ENCODE peak calls at places on chromosomes 13 and 19, in nine cellular contexts. W is ecto neural progenitor cell, Z is AG09309, R is osteoblast, O is thyroid gland, E is HT1080, T is fibroblast of gingiva, Q is COLO829, V is upper lobe of right lung. B is an unnamed sample.

GRCh38 chr19:11405846-11406643 is 13.1 kb downstream of the RGL3 start:
- DNase-seq in W (peak), Z (no peak), R (peak), O (no peak), E (no peak), T (no peak), Q (no peak), V (no peak), B (peak)

GRCh38 chr13:25169951-25170553 is 2.0 kb downstream of the AMER2 start:
- DNase-seq in W (no peak), Z (no peak), R (no peak), O (no peak), E (no peak), T (no peak), Q (no peak), V (no peak), B (no peak)

GRCh38 chr19:44824758-44825157 is 15.9 kb downstream of the BCAM start:
- DNase-seq in W (no peak), Z (no peak), R (no peak), O (peak), E (no peak), T (no peak), Q (no peak), V (no peak), B (no peak)

GRCh38 chr13:113094410-113094800 is 11.2 kb upstream of the F7 start:
- DNase-seq in W (no peak), Z (no peak), R (no peak), O (no peak), E (no peak), T (no peak), Q (no peak), V (no peak), B (no peak)

GRCh38 chr19:53254451-53255341 is at the start of gene ZNF677:
- DNase-seq in W (peak), Z (peak), R (peak), O (peak), E (no peak), T (peak), Q (peak), V (peak), B (peak)

GRCh38 chr19:38842439-38843174 is 7.2 kb downstream of the HNRNPL start:
- DNase-seq in W (no peak), Z (no peak), R (no peak), O (no peak), E (no peak), T (no peak), Q (no peak), V (no peak), B (no peak)

GRCh38 chr13:49993666-49994065 is 3.2 kb upstream of the TRIM13 start:
- DNase-seq in W (no peak), Z (no peak), R (no peak), O (no peak), E (no peak), T (no peak), Q (no peak), V (no peak), B (no peak)

GRCh38 chr13:36858285-36858684 is 39.3 kb downstream of the RFXAP start:
- DNase-seq in W (no peak), Z (peak), R (peak), O (peak), E (peak), T (peak), Q (peak), V (no peak), B (peak)

GRCh38 chr13:108266316-108266936 is 3.1 kb upstream of the TNFSF13B start:
- DNase-seq in W (no peak), Z (no peak), R (no peak), O (no peak), E (no peak), T (no peak), Q (no peak), V (no peak), B (no peak)

GRCh38 chr13:51006067-51006800 is 96.6 kb downstream of the RNASEH2B start:
- DNase-seq in W (no peak), Z (no peak), R (peak), O (no peak), E (no peak), T (peak), Q (no peak), V (no peak), B (peak)

GRCh38 chr13:29279859-29280258 is 315.6 kb downstream of the SLC7A1 start:
- DNase-seq in W (no peak), Z (no peak), R (no peak), O (no peak), E (no peak), T (no peak), Q (no peak), V (no peak), B (no peak)

GRCh38 chr19:10826236-10826635 is 9.8 kb downstream of the TMED1 start:
- DNase-seq in W (no peak), Z (no peak), R (no peak), O (no peak), E (no peak), T (no peak), Q (no peak), V (no peak), B (no peak)

GRCh38 chr13:63408227-63409202 is 1992.9 kb upstream of the PCDH20 start:
- DNase-seq in W (no peak), Z (no peak), R (no peak), O (no peak), E (no peak), T (peak), Q (no peak), V (no peak), B (peak)

B was measured in foreskin fibroblast.